ENCODE peak calls at places on chromosomes 6 and 20, in ten cellular contexts. N is tibial artery; F is HFF-Myc; L is HS-5; C is activated naive CD4-positive, alpha-beta T cell; W is Calu3; Y is activated CD8-positive, alpha-beta memory T cell treated with anti-CD3 and anti-CD28 coated beads for 1 hour; U is heart right ventricle; M is naive thymus-derived CD4-positive, alpha-beta T cell; G is stimulated activated CD8-positive, alpha-beta memory T cell treated with anti-CD3 and anti-CD28 coated beads, Interleukin-15, amount 100 ng/mL, for 4 hours. B is an unnamed sample.

GRCh38 chr20:5821627-5822215 is 71.5 kb downstream of the SHLD1 start:
- DNase-seq in N (no peak), Y (no peak), F (no peak), G (no peak), W (no peak), C (no peak), U (no peak), L (no peak), M (no peak), B (no peak)

GRCh38 chr20:53957421-53958172 is 112.8 kb downstream of the BCAS1 start:
- DNase-seq in L (no peak), U (no peak), W (no peak), N (no peak), Y (no peak), C (no peak), G (no peak), F (no peak), M (no peak), B (no peak)

GRCh38 chr20:7231303-7231702 is 463.8 kb downstream of the BMP2 start:
- DNase-seq in N (no peak), L (no peak), U (no peak), C (no peak), W (no peak), M (no peak), G (no peak), Y (no peak), F (no peak), B (no peak)

GRCh38 chr6:132811276-132811675 is 3.1 kb upstream of the RPS12 start:
- DNase-seq in M (no peak), N (no peak), L (no peak), G (no peak), Y (no peak), W (no peak), C (no peak), U (no peak), F (no peak), B (peak; percentile 67)

GRCh38 chr6:138004423-138005287 is 102.6 kb downstream of the PERP start:
- DNase-seq in U (no peak), N (no peak), G (no peak), Y (no peak), F (peak; percentile 10), C (no peak), L (peak; percentile 14), W (peak; percentile 13), M (no peak), B (peak; percentile 59)

GRCh38 chr6:293185-294174 is 1.2 kb downstream of the DUSP22 start:
- DNase-seq in M (no peak), U (peak; percentile 40), Y (peak; percentile 16), C (no peak), F (no peak), G (peak; percentile 44), W (no peak), L (no peak), N (peak; percentile 58), B (peak; percentile 42)

GRCh38 chr6:44932651-44933091 is 395.5 kb upstream of the RUNX2 start:
- DNase-seq in M (peak; percentile 58), L (no peak), C (no peak), G (no peak), N (no peak), F (no peak), Y (peak; percentile 48), U (no peak), W (no peak), B (no peak)

GRCh38 chr6:118652051-118652699 is 784 bp upstream of the CEP85L start:
- DNase-seq in N (no peak), W (no peak), M (no peak), F (no peak), U (no peak), G (no peak), Y (no peak), L (no peak), C (no peak), B (no peak)

GRCh38 chr6:40788661-40789111 is 201.5 kb upstream of the LRFN2 start:
- DNase-seq in W (no peak), L (no peak), Y (no peak), M (peak; percentile 21), G (no peak), F (no peak), C (no peak), U (no peak), N (no peak), B (no peak)